ENCODE peak calls at places on chromosome X, in seven cellular contexts. K, L, P, H, R, C and J are unnamed samples.

GRCh38 chrX:136880003-136880451 is 498 bp downstream of the RBMX start:
- DNase-seq in L (peak), P (no peak), H (peak), R (no peak), C (peak), K (no peak), J (peak)

GRCh38 chrX:151515233-151515632 is 48.2 kb upstream of the PASD1 start:
- DNase-seq in H (no peak), K (no peak), L (no peak), R (no peak), C (no peak), P (no peak), J (no peak)

GRCh38 chrX:126820700-126821420 is 1.3 kb downstream of the PRR32 start:
- DNase-seq in K (no peak), C (no peak), H (no peak), R (no peak), L (no peak), P (no peak), J (no peak)

GRCh38 chrX:129622757-129623301 is 31.9 kb downstream of the APLN start:
- DNase-seq in R (peak), H (no peak), C (no peak), K (no peak), L (no peak), P (no peak), J (no peak)

GRCh38 chrX:107205770-107206696 is at the start of the genes DNAAF6 and NUP62CL:
- DNase-seq in C (peak), P (peak), K (no peak), H (peak), L (peak), R (peak), J (peak)

GRCh38 chrX:120029354-120029753 is 48.1 kb downstream of the RHOXF2B start:
- DNase-seq in R (no peak), P (no peak), C (no peak), L (no peak), K (no peak), H (no peak), J (no peak)

GRCh38 chrX:29691044-29691443 is 524.3 kb upstream of the MAGEB2 start:
- DNase-seq in R (no peak), K (no peak), H (no peak), P (no peak), C (no peak), L (no peak), J (no peak)

GRCh38 chrX:50067435-50068292 is 133.1 kb downstream of the AKAP4 start:
- DNase-seq in K (no peak), R (peak), L (peak), C (peak), H (peak), P (no peak), J (peak)

DNA sequence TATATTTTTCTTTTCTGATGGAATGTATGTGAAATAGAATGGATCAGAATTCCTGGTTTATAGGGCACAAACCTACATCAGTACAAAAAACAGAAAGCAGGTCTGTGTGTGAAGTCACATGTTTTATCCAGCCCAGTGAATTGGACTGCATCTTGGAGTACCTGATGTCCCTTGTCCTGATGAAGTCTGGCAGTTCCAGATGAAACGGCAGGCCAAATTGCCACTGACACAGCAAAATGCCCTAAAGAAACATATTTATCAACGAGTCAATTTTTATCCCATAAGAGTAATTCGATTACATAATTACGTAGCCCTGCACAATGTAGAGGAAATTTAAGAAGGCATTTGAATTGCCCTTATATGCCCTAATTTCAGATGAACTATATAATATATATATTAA is 37.8 kb upstream of the ATP6AP2 start:
- DNase-seq in P (no peak), H (no peak), C (no peak), L (no peak), K (no peak), R (no peak), J (no peak)
- H3K27ac ChIP-seq in P (no peak), H (no peak), C (no peak), L (no peak), K (no peak), R (no peak), J (no peak)

DNA sequence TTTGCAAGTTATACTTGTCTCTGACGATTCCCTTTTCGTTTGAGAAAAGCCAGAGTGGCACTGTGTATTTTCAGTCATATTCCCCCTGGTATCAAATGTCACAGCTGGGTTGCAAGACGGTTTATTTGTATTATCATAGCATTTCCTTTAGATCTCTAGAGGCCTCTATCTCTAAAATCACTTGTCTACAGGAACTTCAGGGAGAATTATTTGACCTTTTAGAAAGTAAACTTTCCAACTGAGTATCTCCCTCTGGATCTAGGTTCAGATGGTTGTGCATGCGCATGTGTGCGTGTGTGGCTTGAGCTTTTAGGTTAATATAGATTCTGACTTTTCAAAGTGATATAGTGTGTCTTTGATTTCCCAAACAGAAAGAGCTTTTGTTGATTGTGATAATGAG is 15.1 kb upstream of the TAB3 start:
- DNase-seq in P (no peak), H (no peak), C (no peak), K (no peak), R (no peak), L (no peak), J (no peak)
- H3K27ac ChIP-seq in P (no peak), H (no peak), C (no peak), K (peak), R (no peak), L (no peak), J (no peak)

GRCh38 chrX:154441984-154442707 is 1.8 kb upstream of the FAM50A start:
- DNase-seq in K (peak), C (no peak), P (no peak), L (no peak), R (no peak), H (no peak), J (no peak)

GRCh38 chrX:154443479-154443910 is 446 bp upstream of the FAM50A start:
- DNase-seq in P (no peak), H (no peak), C (no peak), R (no peak), L (no peak), K (no peak), J (no peak)

GRCh38 chrX:154444755-154445246 is 860 bp downstream of the FAM50A start:
- DNase-seq in R (no peak), L (no peak), C (no peak), K (no peak), P (no peak), H (no peak), J (no peak)

GRCh38 chrX:154445776-154446175 is 1.8 kb downstream of the FAM50A start:
- DNase-seq in K (no peak), P (no peak), L (no peak), H (no peak), R (no peak), C (no peak), J (no peak)

DNA sequence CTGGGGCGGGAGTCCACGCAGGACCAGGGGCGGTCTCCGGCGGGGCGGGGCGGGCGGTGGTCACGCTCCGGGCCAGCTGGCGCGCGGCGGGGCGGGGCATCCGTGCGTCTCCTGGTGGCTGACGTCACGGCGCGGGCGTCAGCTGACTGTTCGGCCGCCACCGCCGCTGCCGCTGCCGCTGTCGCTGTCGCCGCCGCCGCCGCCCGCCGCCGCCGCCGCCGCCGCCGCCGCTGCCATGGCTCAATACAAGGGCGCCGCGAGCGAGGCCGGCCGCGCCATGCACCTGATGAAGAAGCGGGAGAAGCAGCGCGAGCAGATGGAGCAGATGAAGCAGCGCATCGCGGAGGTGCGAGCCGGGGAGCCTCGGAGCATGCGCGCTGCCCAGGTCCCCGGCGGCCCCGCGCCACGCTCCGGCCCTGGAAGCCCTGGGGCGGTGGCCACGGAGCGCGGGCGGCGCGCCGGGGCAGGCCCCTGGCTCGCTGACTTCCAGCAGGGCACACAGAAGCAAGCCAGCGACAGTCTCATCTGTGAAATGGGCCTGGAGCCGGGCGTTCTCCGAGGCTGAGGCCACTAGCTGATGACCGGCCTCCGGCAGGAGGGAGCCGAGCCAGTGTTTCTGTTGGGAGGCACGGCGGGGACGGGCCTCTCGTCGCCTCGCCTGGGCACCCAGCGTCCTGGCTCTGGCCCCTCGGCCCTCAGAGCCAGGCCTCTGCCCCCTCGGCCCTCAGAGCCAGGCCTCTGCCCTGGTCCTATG is at the start of gene FAM50A:
- DNase-seq in L (peak), H (peak), R (peak), K (no peak), P (peak), C (peak), J (peak)
- H3K27ac ChIP-seq in L (peak), H (peak), R (peak), K (no peak), P (peak), C (peak), J (peak)

GRCh38 chrX:43655961-43656494 is at the start of gene MAOA:
- DNase-seq in C (peak), K (no peak), P (peak), R (no peak), H (peak), L (peak), J (peak)

GRCh38 chrX:43654431-43655150 is 1.5 kb upstream of the MAOA start:
- DNase-seq in H (peak), C (peak), R (peak), L (peak), P (peak), K (no peak), J (peak)

GRCh38 chrX:43655151-43655676 is 885 bp upstream of the MAOA start:
- DNase-seq in R (peak), K (peak), C (no peak), P (no peak), L (peak), H (peak), J (no peak)
- H3K27ac ChIP-seq in R (peak), K (peak), C (peak), P (peak), L (peak), H (peak), J (peak)

DNA sequence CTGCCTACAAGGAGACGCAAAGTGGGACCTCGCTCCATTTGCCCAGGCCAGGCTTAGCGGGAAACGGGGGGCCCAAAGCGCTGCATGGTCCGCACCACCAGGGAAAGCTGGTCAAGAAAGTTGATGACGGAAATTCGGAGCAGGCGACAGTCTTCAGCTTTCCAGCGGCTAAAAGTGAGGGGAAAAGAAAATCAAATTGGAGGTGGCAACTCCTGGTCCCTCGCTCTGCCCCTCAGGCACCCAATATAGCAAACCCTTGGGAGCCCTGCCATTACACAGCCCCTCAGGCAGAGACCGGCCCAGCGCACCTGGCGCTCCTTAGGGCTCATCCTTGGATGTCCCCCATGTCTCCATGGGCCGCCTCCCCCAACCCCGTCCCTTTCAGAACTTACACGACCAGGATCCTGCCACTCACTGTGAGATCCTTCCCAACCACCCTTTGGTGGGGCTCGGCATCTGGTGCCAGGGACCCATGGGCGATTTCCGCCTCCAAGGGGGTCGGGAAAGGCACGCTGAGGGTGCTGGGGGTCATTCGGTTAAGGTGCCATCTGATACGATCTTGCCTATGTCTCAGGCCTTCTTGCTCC is 1.1 kb downstream of the LAGE3 start:
- DNase-seq in K (no peak), R (no peak), L (no peak), P (no peak), H (no peak), C (no peak), J (no peak)
- H3K27ac ChIP-seq in K (no peak), R (no peak), L (peak), P (peak), H (peak), C (peak), J (peak)

GRCh38 chrX:37854148-37854547 is 6.8 kb upstream of the DYNLT3 start:
- DNase-seq in K (no peak), H (no peak), L (no peak), R (no peak), P (no peak), C (no peak), J (no peak)
- H3K27ac ChIP-seq in K (no peak), H (no peak), L (no peak), R (no peak), P (no peak), C (no peak), J (no peak)

DNA sequence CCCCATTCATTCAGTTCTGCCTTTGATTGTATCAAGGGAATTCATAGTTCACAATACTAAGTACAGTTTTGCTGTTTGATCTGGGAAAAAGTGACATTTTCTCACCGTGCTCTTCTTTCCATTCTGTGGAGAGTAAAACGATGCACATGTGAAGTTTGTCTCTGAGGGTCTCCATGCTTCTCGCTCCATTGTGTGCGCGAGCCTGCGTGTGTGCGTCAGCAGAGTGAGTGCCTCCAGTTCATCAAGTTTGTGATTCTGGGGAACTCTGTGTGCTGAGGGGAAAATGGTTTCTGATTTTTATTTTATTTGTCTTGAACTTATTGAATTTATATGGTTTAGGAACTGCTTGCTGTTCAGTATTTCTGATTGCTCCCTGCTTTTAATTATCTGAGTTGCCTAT is 2.0 kb downstream of the STK26 start:
- DNase-seq in P (no peak), R (no peak), L (no peak), C (no peak), H (no peak), K (no peak), J (no peak)
- H3K27ac ChIP-seq in P (no peak), R (no peak), L (no peak), C (no peak), H (no peak), K (no peak), J (no peak)

GRCh38 chrX:68895339-68896250 is 66.8 kb downstream of the EFNB1 start:
- DNase-seq in P (no peak), C (peak), H (peak), L (peak), K (no peak), R (no peak), J (peak)
- H3K27ac ChIP-seq in P (peak), C (no peak), H (no peak), L (peak), K (peak), R (no peak), J (peak)